ENCODE peak calls at places on chromosomes 13 and 19, in nine cellular contexts. One of them, this sample, is unnamed.

GRCh38 chr13:113947321-113948033 is 26.4 kb downstream of the C13orf46 start:
- DNase-seq in lower lobe of right lung: no peak
- DNase-seq in lower leg skin: no peak
- DNase-seq in epithelial cell of esophagus: peak; percentile 64
- DNase-seq in colonic mucosa: peak; percentile 58
- DNase-seq in tibial nerve: peak; percentile 72
- DNase-seq in prostate gland: peak; percentile 65
- DNase-seq in SJCRH30: no peak
- DNase-seq in AG10803: peak; percentile 81
- DNase-seq in this sample: peak; percentile 82

GRCh38 chr13:110716235-110716505 is 2.7 kb downstream of the ING1 start:
- DNase-seq in lower lobe of right lung: peak; percentile 63
- DNase-seq in lower leg skin: no peak
- DNase-seq in epithelial cell of esophagus: peak; percentile 26
- DNase-seq in colonic mucosa: peak; percentile 55
- DNase-seq in tibial nerve: peak; percentile 20
- DNase-seq in prostate gland: peak; percentile 24
- DNase-seq in SJCRH30: no peak
- DNase-seq in AG10803: no peak
- DNase-seq in this sample: no peak

GRCh38 chr13:29573190-29573589 is 22.3 kb downstream of the SLC7A1 start:
- DNase-seq in lower lobe of right lung: no peak
- DNase-seq in lower leg skin: peak; percentile 91
- DNase-seq in epithelial cell of esophagus: peak; percentile 20
- DNase-seq in colonic mucosa: peak; percentile 87
- DNase-seq in tibial nerve: peak; percentile 57
- DNase-seq in prostate gland: peak; percentile 69
- DNase-seq in SJCRH30: peak; percentile 88
- DNase-seq in AG10803: peak; percentile 59
- DNase-seq in this sample: no peak

GRCh38 chr13:75347925-75348324 is 134.0 kb downstream of the TBC1D4 start:
- DNase-seq in lower lobe of right lung: no peak
- DNase-seq in lower leg skin: no peak
- DNase-seq in epithelial cell of esophagus: peak; percentile 63
- DNase-seq in colonic mucosa: no peak
- DNase-seq in tibial nerve: no peak
- DNase-seq in prostate gland: no peak
- DNase-seq in SJCRH30: no peak
- DNase-seq in AG10803: no peak
- DNase-seq in this sample: no peak

GRCh38 chr13:25037057-25037813 is 58.7 kb upstream of the PABPC3 start:
- DNase-seq in lower lobe of right lung: no peak
- DNase-seq in lower leg skin: no peak
- DNase-seq in epithelial cell of esophagus: peak; percentile 73
- DNase-seq in colonic mucosa: peak; percentile 40
- DNase-seq in tibial nerve: peak; percentile 14
- DNase-seq in prostate gland: peak; percentile 53
- DNase-seq in SJCRH30: peak; percentile 79
- DNase-seq in AG10803: peak; percentile 66
- DNase-seq in this sample: peak; percentile 80

GRCh38 chr13:90800082-90800746 is 547.3 kb upstream of the MIR17HG start:
- DNase-seq in lower lobe of right lung: peak; percentile 61
- DNase-seq in lower leg skin: no peak
- DNase-seq in epithelial cell of esophagus: no peak
- DNase-seq in colonic mucosa: peak; percentile 18
- DNase-seq in tibial nerve: peak; percentile 61
- DNase-seq in prostate gland: no peak
- DNase-seq in SJCRH30: peak; percentile 73
- DNase-seq in AG10803: no peak
- DNase-seq in this sample: no peak

GRCh38 chr13:28117689-28118377 is 17.5 kb upstream of the FLT3 start:
- DNase-seq in lower lobe of right lung: no peak
- DNase-seq in lower leg skin: no peak
- DNase-seq in epithelial cell of esophagus: no peak
- DNase-seq in colonic mucosa: peak; percentile 59
- DNase-seq in tibial nerve: peak; percentile 52
- DNase-seq in prostate gland: peak; percentile 43
- DNase-seq in SJCRH30: peak; percentile 34
- DNase-seq in AG10803: no peak
- DNase-seq in this sample: no peak

GRCh38 chr13:114128624-114129522 is 3.5 kb downstream of the RASA3 start:
- DNase-seq in lower lobe of right lung: peak; percentile 88
- DNase-seq in lower leg skin: peak; percentile 94
- DNase-seq in epithelial cell of esophagus: peak; percentile 53
- DNase-seq in colonic mucosa: peak; percentile 67
- DNase-seq in tibial nerve: peak; percentile 68
- DNase-seq in prostate gland: no peak
- DNase-seq in SJCRH30: no peak
- DNase-seq in AG10803: peak; percentile 84
- DNase-seq in this sample: no peak

DNA sequence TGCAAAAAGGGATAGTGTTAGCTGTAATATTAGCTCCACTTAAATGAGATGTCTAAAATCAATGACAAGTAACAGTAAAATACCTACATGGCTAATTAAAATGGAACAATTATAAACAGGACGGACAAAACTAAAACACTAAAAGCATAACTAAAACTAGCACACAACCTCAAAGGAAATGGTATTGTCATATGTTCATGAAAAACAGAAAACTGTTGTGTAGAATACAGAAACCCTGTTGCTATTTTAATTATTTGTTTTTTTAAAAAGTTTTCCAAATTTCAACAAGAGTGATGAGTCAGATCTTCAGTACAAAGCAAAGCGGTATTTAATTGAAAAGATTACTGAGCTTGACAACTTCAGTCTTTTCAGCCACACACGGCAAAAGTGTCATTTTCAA is 4.2 kb downstream of the RCBTB2 start:
- DNase-seq in lower lobe of right lung: no peak
- DNase-seq in lower leg skin: no peak
- DNase-seq in epithelial cell of esophagus: no peak
- DNase-seq in colonic mucosa: no peak
- DNase-seq in tibial nerve: no peak
- DNase-seq in prostate gland: no peak
- DNase-seq in SJCRH30: no peak
- DNase-seq in AG10803: no peak
- DNase-seq in this sample: no peak
- H3K4me3 ChIP-seq in lower lobe of right lung: no peak overlapping the region
- H3K4me3 ChIP-seq in lower leg skin: no peak overlapping the region
- H3K4me3 ChIP-seq in epithelial cell of esophagus: no peak overlapping the region
- H3K4me3 ChIP-seq in colonic mucosa: no peak overlapping the region
- H3K4me3 ChIP-seq in tibial nerve: no peak overlapping the region
- H3K4me3 ChIP-seq in prostate gland: no peak overlapping the region
- H3K4me3 ChIP-seq in SJCRH30: no peak overlapping the region
- H3K4me3 ChIP-seq in AG10803: no peak overlapping the region
- H3K4me3 ChIP-seq in this sample: no peak overlapping the region

GRCh38 chr13:41960195-41960699 is 662 bp downstream of the VWA8 start:
- DNase-seq in lower lobe of right lung: no peak
- DNase-seq in lower leg skin: no peak
- DNase-seq in epithelial cell of esophagus: peak; percentile 62
- DNase-seq in colonic mucosa: no peak
- DNase-seq in tibial nerve: no peak
- DNase-seq in prostate gland: no peak
- DNase-seq in SJCRH30: no peak
- DNase-seq in AG10803: peak; percentile 39
- DNase-seq in this sample: no peak

GRCh38 chr13:41962994-41963393 is 2.1 kb upstream of the VWA8 start:
- DNase-seq in lower lobe of right lung: no peak
- DNase-seq in lower leg skin: no peak
- DNase-seq in epithelial cell of esophagus: peak; percentile 96
- DNase-seq in colonic mucosa: no peak
- DNase-seq in tibial nerve: no peak
- DNase-seq in prostate gland: no peak
- DNase-seq in SJCRH30: no peak
- DNase-seq in AG10803: no peak
- DNase-seq in this sample: no peak

GRCh38 chr13:41955605-41956004 is 5.3 kb downstream of the VWA8 start:
- DNase-seq in lower lobe of right lung: peak; percentile 51
- DNase-seq in lower leg skin: no peak
- DNase-seq in epithelial cell of esophagus: no peak
- DNase-seq in colonic mucosa: no peak
- DNase-seq in tibial nerve: no peak
- DNase-seq in prostate gland: no peak
- DNase-seq in SJCRH30: no peak
- DNase-seq in AG10803: no peak
- DNase-seq in this sample: no peak

GRCh38 chr13:41956272-41956671 is 4.6 kb downstream of the VWA8 start:
- DNase-seq in lower lobe of right lung: no peak
- DNase-seq in lower leg skin: no peak
- DNase-seq in epithelial cell of esophagus: no peak
- DNase-seq in colonic mucosa: no peak
- DNase-seq in tibial nerve: no peak
- DNase-seq in prostate gland: no peak
- DNase-seq in SJCRH30: no peak
- DNase-seq in AG10803: no peak
- DNase-seq in this sample: no peak

DNA sequence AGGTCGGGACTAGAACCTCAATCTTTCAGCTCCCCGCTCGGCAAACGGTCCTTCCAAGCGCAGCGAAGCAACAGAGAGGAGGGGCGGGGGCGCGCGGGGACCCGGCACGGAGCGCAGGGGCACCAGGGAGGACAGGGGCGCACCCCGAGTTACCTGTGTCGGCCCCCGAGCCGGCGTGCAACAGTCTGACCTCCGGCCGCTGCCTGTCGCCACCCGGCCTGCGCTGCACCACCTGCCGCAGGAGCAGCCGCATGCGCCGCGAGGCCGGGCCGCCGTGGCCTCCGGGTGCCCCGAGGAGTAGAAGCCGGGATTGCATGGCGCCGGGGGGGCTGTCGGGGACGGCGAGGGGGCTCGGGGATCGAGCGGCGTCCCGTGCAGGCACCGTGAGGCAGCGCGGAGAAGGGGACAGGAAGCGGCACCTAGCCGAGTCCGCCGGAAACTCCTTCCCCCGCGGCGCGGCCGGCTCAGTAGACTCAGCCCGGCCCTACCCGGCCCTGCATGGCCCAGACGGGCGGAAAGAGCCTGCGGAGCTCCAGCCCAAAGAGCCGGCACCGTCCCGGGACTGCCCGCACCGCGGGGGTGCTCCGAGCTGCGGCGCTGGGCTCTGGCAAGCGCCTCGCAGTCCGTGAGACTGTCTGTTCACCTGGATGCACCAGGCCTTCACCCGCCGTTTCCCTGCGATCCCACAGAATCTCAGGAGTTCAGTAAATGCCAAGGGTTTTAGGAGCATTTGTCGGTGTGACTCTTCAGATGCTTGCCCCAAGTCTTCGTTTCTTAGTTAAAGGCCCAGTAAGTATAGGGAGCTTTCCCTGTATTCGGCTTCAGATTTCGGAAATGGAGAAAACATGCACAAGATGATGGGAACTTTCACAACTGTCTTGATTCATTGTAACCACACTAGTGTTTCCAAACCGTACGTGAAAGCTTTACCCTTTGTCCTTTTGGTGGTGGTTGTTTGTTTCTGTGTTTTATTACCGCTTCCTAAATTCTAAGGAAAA is at the start of gene VWA8:
- DNase-seq in lower lobe of right lung: peak; percentile 90
- DNase-seq in lower leg skin: peak; percentile 95
- DNase-seq in epithelial cell of esophagus: peak; percentile 85
- DNase-seq in colonic mucosa: peak; percentile 81
- DNase-seq in tibial nerve: peak; percentile 48
- DNase-seq in prostate gland: peak; percentile 60
- DNase-seq in SJCRH30: peak; percentile 86
- DNase-seq in AG10803: peak; percentile 80
- DNase-seq in this sample: peak; percentile 64
- H3K4me3 ChIP-seq in lower lobe of right lung: peak within 1 kb of the TSS; percentile 87
- H3K4me3 ChIP-seq in lower leg skin: peak within 1 kb of the TSS; percentile 83
- H3K4me3 ChIP-seq in epithelial cell of esophagus: peak within 1 kb of the TSS; percentile 78
- H3K4me3 ChIP-seq in colonic mucosa: peak within 1 kb of the TSS; percentile 92
- H3K4me3 ChIP-seq in tibial nerve: peak within 1 kb of the TSS; percentile 77
- H3K4me3 ChIP-seq in prostate gland: peak within 1 kb of the TSS; percentile 54
- H3K4me3 ChIP-seq in SJCRH30: peak within 1 kb of the TSS; percentile 94
- H3K4me3 ChIP-seq in AG10803: peak within 1 kb of the TSS; percentile 78
- H3K4me3 ChIP-seq in this sample: peak within 1 kb of the TSS; percentile 68

DNA sequence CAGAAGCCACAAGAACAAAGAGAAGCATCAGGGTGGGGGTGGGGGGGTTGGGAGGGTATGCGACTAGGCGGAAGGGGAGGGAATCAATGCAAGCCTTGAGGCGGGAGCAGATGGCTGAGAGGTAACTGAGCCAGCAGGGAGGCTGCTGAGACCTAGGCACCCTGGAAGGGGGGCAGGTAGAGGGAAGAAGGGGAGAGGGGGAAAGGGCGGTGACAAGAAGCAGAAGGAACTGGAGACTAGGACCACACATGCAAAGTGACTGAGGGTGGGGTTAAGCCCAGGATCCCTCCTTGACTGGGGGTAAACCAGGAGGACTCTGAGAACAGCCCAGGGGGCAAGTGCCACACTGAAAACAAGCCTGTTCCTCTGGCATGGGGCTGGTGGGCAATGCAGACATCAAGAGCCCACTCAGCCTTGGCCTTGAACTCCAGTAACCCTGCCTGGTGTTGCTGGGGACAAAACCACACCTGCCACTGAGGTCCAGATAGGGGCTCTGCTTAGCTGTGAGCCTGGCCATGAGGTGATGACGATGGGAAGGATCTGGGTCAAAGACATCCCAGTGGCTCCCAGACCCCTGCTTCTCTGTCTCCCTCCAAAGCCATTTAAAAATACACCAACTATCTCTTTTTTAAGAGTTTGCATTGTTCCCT is 20.3 kb downstream of the OPA3 start:
- DNase-seq in lower lobe of right lung: no peak
- DNase-seq in lower leg skin: no peak
- DNase-seq in epithelial cell of esophagus: no peak
- DNase-seq in colonic mucosa: no peak
- DNase-seq in tibial nerve: no peak
- DNase-seq in prostate gland: no peak
- DNase-seq in SJCRH30: no peak
- DNase-seq in AG10803: no peak
- DNase-seq in this sample: peak; percentile 77
- H3K4me3 ChIP-seq in lower lobe of right lung: no peak overlapping the region
- H3K4me3 ChIP-seq in lower leg skin: no peak overlapping the region
- H3K4me3 ChIP-seq in epithelial cell of esophagus: no peak overlapping the region
- H3K4me3 ChIP-seq in colonic mucosa: no peak overlapping the region
- H3K4me3 ChIP-seq in tibial nerve: no peak overlapping the region
- H3K4me3 ChIP-seq in prostate gland: no peak overlapping the region
- H3K4me3 ChIP-seq in SJCRH30: no peak overlapping the region
- H3K4me3 ChIP-seq in AG10803: no peak overlapping the region
- H3K4me3 ChIP-seq in this sample: no peak overlapping the region

GRCh38 chr19:13211426-13212308 is 61.5 kb downstream of the IER2 start:
- DNase-seq in lower lobe of right lung: no peak
- DNase-seq in lower leg skin: no peak
- DNase-seq in epithelial cell of esophagus: no peak
- DNase-seq in colonic mucosa: no peak
- DNase-seq in tibial nerve: no peak
- DNase-seq in prostate gland: no peak
- DNase-seq in SJCRH30: no peak
- DNase-seq in AG10803: no peak
- DNase-seq in this sample: peak; percentile 35

GRCh38 chr19:13210941-13211340 is 60.7 kb downstream of the IER2 start:
- DNase-seq in lower lobe of right lung: no peak
- DNase-seq in lower leg skin: no peak
- DNase-seq in epithelial cell of esophagus: no peak
- DNase-seq in colonic mucosa: no peak
- DNase-seq in tibial nerve: no peak
- DNase-seq in prostate gland: no peak
- DNase-seq in SJCRH30: no peak
- DNase-seq in AG10803: no peak
- DNase-seq in this sample: no peak

GRCh38 chr19:13208964-13209796 is 59.0 kb downstream of the IER2 start:
- DNase-seq in lower lobe of right lung: no peak
- DNase-seq in lower leg skin: no peak
- DNase-seq in epithelial cell of esophagus: no peak
- DNase-seq in colonic mucosa: no peak
- DNase-seq in tibial nerve: no peak
- DNase-seq in prostate gland: no peak
- DNase-seq in SJCRH30: no peak
- DNase-seq in AG10803: no peak
- DNase-seq in this sample: no peak

GRCh38 chr19:13208131-13208963 is 58.1 kb downstream of the IER2 start:
- DNase-seq in lower lobe of right lung: peak; percentile 74
- DNase-seq in lower leg skin: no peak
- DNase-seq in epithelial cell of esophagus: no peak
- DNase-seq in colonic mucosa: peak; percentile 57
- DNase-seq in tibial nerve: peak; percentile 73
- DNase-seq in prostate gland: no peak
- DNase-seq in SJCRH30: no peak
- DNase-seq in AG10803: peak; percentile 76
- DNase-seq in this sample: no peak

DNA sequence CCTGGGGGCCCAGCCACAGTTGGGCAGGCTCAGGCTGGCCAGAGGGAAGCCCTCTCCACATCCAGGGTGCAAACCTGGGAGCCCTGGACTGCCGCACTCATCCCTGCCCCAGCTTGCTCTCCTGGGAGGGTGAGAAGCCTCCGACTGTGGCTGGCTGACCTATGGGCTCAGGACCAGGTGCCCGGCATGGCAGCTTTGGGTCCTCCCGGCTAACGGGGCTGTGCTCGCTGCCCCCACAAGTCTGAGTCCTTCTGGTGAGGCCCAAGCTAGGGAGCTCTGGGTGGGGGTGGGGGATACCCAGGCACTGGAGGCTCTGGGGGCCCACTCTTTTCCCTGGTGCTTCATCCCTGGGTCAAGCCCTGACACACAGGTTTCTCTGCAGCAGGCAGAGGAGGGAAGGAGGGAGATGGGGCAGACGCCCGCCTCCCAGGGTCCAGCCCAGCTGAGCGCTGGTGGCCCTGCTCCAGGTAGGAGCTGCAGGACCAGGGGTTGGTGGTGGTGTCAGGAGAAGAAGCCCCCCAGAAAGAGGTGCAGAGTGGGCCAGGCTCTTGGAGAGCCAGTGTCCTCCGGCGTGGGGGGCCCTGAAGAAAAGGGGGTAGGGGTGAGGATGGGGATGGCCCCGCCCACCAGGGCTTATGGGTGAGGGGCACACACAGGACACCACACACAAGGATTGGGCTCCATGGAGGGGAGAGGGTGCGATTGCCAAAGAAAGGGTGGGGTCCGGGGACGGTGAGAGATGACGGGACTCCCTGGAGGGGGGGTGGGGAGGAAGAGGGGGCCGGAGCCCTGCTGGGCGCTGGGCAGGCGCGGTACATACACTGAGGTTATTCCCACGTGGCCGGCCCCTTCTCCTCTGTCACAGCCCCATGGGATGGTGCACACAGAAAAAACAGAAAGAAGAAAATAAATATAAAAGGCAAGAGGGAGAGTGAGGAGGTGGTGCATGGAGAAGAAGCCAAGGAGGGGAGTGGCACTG is 59.9 kb downstream of the IER2 start:
- DNase-seq in lower lobe of right lung: no peak
- DNase-seq in lower leg skin: no peak
- DNase-seq in epithelial cell of esophagus: no peak
- DNase-seq in colonic mucosa: no peak
- DNase-seq in tibial nerve: no peak
- DNase-seq in prostate gland: no peak
- DNase-seq in SJCRH30: no peak
- DNase-seq in AG10803: no peak
- DNase-seq in this sample: no peak
- H3K4me3 ChIP-seq in lower lobe of right lung: no peak overlapping the region
- H3K4me3 ChIP-seq in lower leg skin: no peak overlapping the region
- H3K4me3 ChIP-seq in epithelial cell of esophagus: no peak overlapping the region
- H3K4me3 ChIP-seq in colonic mucosa: no peak overlapping the region
- H3K4me3 ChIP-seq in tibial nerve: no peak overlapping the region
- H3K4me3 ChIP-seq in prostate gland: no peak overlapping the region
- H3K4me3 ChIP-seq in SJCRH30: no peak overlapping the region
- H3K4me3 ChIP-seq in AG10803: no peak overlapping the region
- H3K4me3 ChIP-seq in this sample: no peak overlapping the region